ENCODE peak calls at places on chromosomes 2 and 18, in seven cellular contexts. One of them, this sample, is unnamed.

GRCh38 chr2:47905454-47906260 is 641 bp downstream of the FBXO11 start:
- DNase-seq in HCT116: no peak
- DNase-seq in K562: peak
- DNase-seq in HepG2: no peak
- DNase-seq in GM12878: no peak
- DNase-seq in H1: no peak
- DNase-seq in SK-N-SH: peak
- DNase-seq in this sample: peak

GRCh38 chr2:201139836-201140599 is 24.1 kb downstream of the CFLAR start:
- DNase-seq in SK-N-SH: no peak
- DNase-seq in K562: no peak
- DNase-seq in GM12878: no peak
- DNase-seq in HCT116: no peak
- DNase-seq in HepG2: no peak
- DNase-seq in H1: no peak
- DNase-seq in this sample: no peak

GRCh38 chr2:30185175-30185574 is 38.4 kb downstream of the YPEL5 start:
- DNase-seq in GM12878: no peak
- DNase-seq in K562: no peak
- DNase-seq in SK-N-SH: no peak
- DNase-seq in H1: no peak
- DNase-seq in HCT116: no peak
- DNase-seq in HepG2: peak
- DNase-seq in this sample: no peak

GRCh38 chr18:22084547-22084946 is 84.8 kb upstream of the GATA6 start:
- DNase-seq in SK-N-SH: no peak
- DNase-seq in HepG2: peak
- DNase-seq in K562: no peak
- DNase-seq in GM12878: no peak
- DNase-seq in H1: no peak
- DNase-seq in HCT116: no peak
- DNase-seq in this sample: no peak

GRCh38 chr2:31411771-31412170 is 2.8 kb downstream of the XDH start:
- DNase-seq in GM12878: no peak
- DNase-seq in HepG2: no peak
- DNase-seq in K562: no peak
- DNase-seq in SK-N-SH: no peak
- DNase-seq in HCT116: no peak
- DNase-seq in H1: no peak
- DNase-seq in this sample: no peak

GRCh38 chr2:217527586-217528202 is 475.1 kb downstream of the TNS1 start:
- DNase-seq in HCT116: no peak
- DNase-seq in SK-N-SH: no peak
- DNase-seq in K562: no peak
- DNase-seq in GM12878: no peak
- DNase-seq in HepG2: no peak
- DNase-seq in H1: no peak
- DNase-seq in this sample: no peak

GRCh38 chr2:21382980-21383520 is 259.3 kb downstream of the TDRD15 start:
- DNase-seq in HCT116: no peak
- DNase-seq in K562: no peak
- DNase-seq in SK-N-SH: no peak
- DNase-seq in H1: no peak
- DNase-seq in GM12878: no peak
- DNase-seq in HepG2: no peak
- DNase-seq in this sample: no peak

GRCh38 chr18:58863539-58864145 is 1.0 kb upstream of the ZNF532 start:
- DNase-seq in H1: no peak
- DNase-seq in K562: no peak
- DNase-seq in SK-N-SH: peak
- DNase-seq in HepG2: no peak
- DNase-seq in HCT116: no peak
- DNase-seq in GM12878: no peak
- DNase-seq in this sample: peak

GRCh38 chr2:180707867-180708205 is 272.6 kb upstream of the UBE2E3 start:
- DNase-seq in GM12878: no peak
- DNase-seq in HepG2: peak
- DNase-seq in H1: no peak
- DNase-seq in HCT116: peak
- DNase-seq in K562: no peak
- DNase-seq in SK-N-SH: no peak
- DNase-seq in this sample: no peak

GRCh38 chr2:7612969-7613368 is 695.8 kb downstream of the RNF144A start:
- DNase-seq in HCT116: no peak
- DNase-seq in HepG2: peak
- DNase-seq in H1: no peak
- DNase-seq in K562: no peak
- DNase-seq in SK-N-SH: no peak
- DNase-seq in GM12878: no peak
- DNase-seq in this sample: no peak

GRCh38 chr2:217766356-217766755 is 236.4 kb downstream of the TNS1 start:
- DNase-seq in H1: no peak
- DNase-seq in GM12878: no peak
- DNase-seq in HepG2: no peak
- DNase-seq in SK-N-SH: no peak
- DNase-seq in HCT116: no peak
- DNase-seq in K562: no peak
- DNase-seq in this sample: no peak

GRCh38 chr2:65626831-65627230 is 194.4 kb upstream of the SPRED2 start:
- DNase-seq in H1: no peak
- DNase-seq in HCT116: no peak
- DNase-seq in GM12878: no peak
- DNase-seq in K562: no peak
- DNase-seq in HepG2: no peak
- DNase-seq in SK-N-SH: no peak
- DNase-seq in this sample: no peak

GRCh38 chr2:53131416-53131815 is 636.2 kb upstream of the CHAC2 start:
- DNase-seq in SK-N-SH: no peak
- DNase-seq in H1: no peak
- DNase-seq in GM12878: no peak
- DNase-seq in K562: no peak
- DNase-seq in HepG2: no peak
- DNase-seq in HCT116: peak
- DNase-seq in this sample: no peak

GRCh38 chr2:48508461-48509124 is 21.4 kb upstream of the STON1 start:
- DNase-seq in HepG2: peak
- DNase-seq in GM12878: no peak
- DNase-seq in SK-N-SH: no peak
- DNase-seq in HCT116: no peak
- DNase-seq in H1: peak
- DNase-seq in K562: peak
- DNase-seq in this sample: no peak

GRCh38 chr2:96949701-96950350 is 36.6 kb downstream of the FAM178B start:
- DNase-seq in GM12878: no peak
- DNase-seq in SK-N-SH: no peak
- DNase-seq in H1: no peak
- DNase-seq in K562: no peak
- DNase-seq in HepG2: no peak
- DNase-seq in HCT116: no peak
- DNase-seq in this sample: no peak

GRCh38 chr2:126792993-126793392 is 105.7 kb upstream of the TEX51 start:
- DNase-seq in GM12878: no peak
- DNase-seq in K562: no peak
- DNase-seq in HepG2: no peak
- DNase-seq in HCT116: no peak
- DNase-seq in H1: no peak
- DNase-seq in SK-N-SH: no peak
- DNase-seq in this sample: no peak

GRCh38 chr2:237421542-237422047 is 7.6 kb upstream of the COL6A3 start:
- DNase-seq in H1: peak
- DNase-seq in HCT116: peak
- DNase-seq in GM12878: no peak
- DNase-seq in SK-N-SH: peak
- DNase-seq in HepG2: peak
- DNase-seq in K562: peak
- DNase-seq in this sample: peak

GRCh38 chr2:147026664-147027278 is 818.1 kb upstream of the ACVR2A start:
- DNase-seq in HCT116: no peak
- DNase-seq in SK-N-SH: no peak
- DNase-seq in GM12878: no peak
- DNase-seq in K562: no peak
- DNase-seq in HepG2: no peak
- DNase-seq in H1: no peak
- DNase-seq in this sample: no peak

GRCh38 chr2:177599072-177599688 is 206.6 kb downstream of the AGPS start:
- DNase-seq in HCT116: no peak
- DNase-seq in HepG2: peak
- DNase-seq in H1: no peak
- DNase-seq in SK-N-SH: no peak
- DNase-seq in K562: no peak
- DNase-seq in GM12878: no peak
- DNase-seq in this sample: no peak

GRCh38 chr2:177599956-177600355 is 207.4 kb downstream of the AGPS start:
- DNase-seq in GM12878: no peak
- DNase-seq in HepG2: peak
- DNase-seq in H1: no peak
- DNase-seq in SK-N-SH: no peak
- DNase-seq in HCT116: no peak
- DNase-seq in K562: no peak
- DNase-seq in this sample: no peak

GRCh38 chr2:177596866-177597265 is 204.3 kb downstream of the AGPS start:
- DNase-seq in GM12878: no peak
- DNase-seq in SK-N-SH: no peak
- DNase-seq in HepG2: no peak
- DNase-seq in K562: no peak
- DNase-seq in HCT116: no peak
- DNase-seq in H1: no peak
- DNase-seq in this sample: no peak

GRCh38 chr2:177597759-177598158 is 205.2 kb downstream of the AGPS start:
- DNase-seq in HepG2: no peak
- DNase-seq in SK-N-SH: peak
- DNase-seq in HCT116: no peak
- DNase-seq in GM12878: no peak
- DNase-seq in H1: no peak
- DNase-seq in K562: no peak
- DNase-seq in this sample: no peak

GRCh38 chr2:177598321-177598922 is 205.8 kb downstream of the AGPS start:
- DNase-seq in K562: no peak
- DNase-seq in HCT116: no peak
- DNase-seq in HepG2: no peak
- DNase-seq in SK-N-SH: peak
- DNase-seq in H1: no peak
- DNase-seq in GM12878: no peak
- DNase-seq in this sample: no peak
- TF ChIP-seq JUND in K562: no peak
- TF ChIP-seq JUND in HCT116: no peak
- TF ChIP-seq JUND in HepG2: no peak
- TF ChIP-seq JUND in SK-N-SH: no peak
- TF ChIP-seq JUND in H1: no peak
- TF ChIP-seq JUND in GM12878: no peak
- TF ChIP-seq JUND in this sample: no peak

GRCh38 chr2:229752970-229753729 is 38.8 kb upstream of the DNER start:
- DNase-seq in K562: no peak
- DNase-seq in GM12878: no peak
- DNase-seq in HepG2: peak
- DNase-seq in HCT116: no peak
- DNase-seq in SK-N-SH: peak
- DNase-seq in H1: no peak
- DNase-seq in this sample: no peak

DNA sequence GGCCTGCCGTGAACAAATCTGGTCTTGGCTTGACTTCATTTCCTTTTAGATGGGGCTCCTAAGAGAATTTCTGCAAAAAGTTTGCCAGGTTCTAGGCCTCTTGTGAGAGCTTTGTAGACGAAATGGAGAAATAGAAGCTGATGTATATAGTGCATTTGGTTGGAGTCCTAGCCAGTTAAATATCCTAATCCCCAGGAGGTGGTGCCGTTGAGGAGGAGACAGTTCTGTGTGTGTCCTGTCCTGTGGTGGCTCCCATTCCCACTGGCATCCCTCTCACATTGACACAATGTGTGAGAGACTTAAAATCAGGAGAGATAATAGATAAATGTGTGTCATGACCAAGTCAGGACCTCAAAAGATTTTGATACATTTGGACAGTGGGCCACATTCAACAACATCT is 34.6 kb upstream of the DNER start:
- DNase-seq in HepG2: no peak
- DNase-seq in GM12878: no peak
- DNase-seq in HCT116: no peak
- DNase-seq in SK-N-SH: no peak
- DNase-seq in H1: no peak
- DNase-seq in K562: no peak
- DNase-seq in this sample: no peak
- TF ChIP-seq JUND in HepG2: no peak
- TF ChIP-seq JUND in GM12878: no peak
- TF ChIP-seq JUND in HCT116: no peak
- TF ChIP-seq JUND in SK-N-SH: no peak
- TF ChIP-seq JUND in H1: no peak
- TF ChIP-seq JUND in K562: no peak
- TF ChIP-seq JUND in this sample: no peak

GRCh38 chr2:11539317-11540147 is 5.7 kb downstream of the GREB1 start:
- DNase-seq in H1: no peak
- DNase-seq in GM12878: no peak
- DNase-seq in K562: no peak
- DNase-seq in HCT116: no peak
- DNase-seq in SK-N-SH: no peak
- DNase-seq in HepG2: peak
- DNase-seq in this sample: peak
- TF ChIP-seq JUND in H1: no peak
- TF ChIP-seq JUND in GM12878: no peak
- TF ChIP-seq JUND in K562: no peak
- TF ChIP-seq JUND in HCT116: no peak
- TF ChIP-seq JUND in SK-N-SH: no peak
- TF ChIP-seq JUND in HepG2: no peak
- TF ChIP-seq JUND in this sample: peak

DNA sequence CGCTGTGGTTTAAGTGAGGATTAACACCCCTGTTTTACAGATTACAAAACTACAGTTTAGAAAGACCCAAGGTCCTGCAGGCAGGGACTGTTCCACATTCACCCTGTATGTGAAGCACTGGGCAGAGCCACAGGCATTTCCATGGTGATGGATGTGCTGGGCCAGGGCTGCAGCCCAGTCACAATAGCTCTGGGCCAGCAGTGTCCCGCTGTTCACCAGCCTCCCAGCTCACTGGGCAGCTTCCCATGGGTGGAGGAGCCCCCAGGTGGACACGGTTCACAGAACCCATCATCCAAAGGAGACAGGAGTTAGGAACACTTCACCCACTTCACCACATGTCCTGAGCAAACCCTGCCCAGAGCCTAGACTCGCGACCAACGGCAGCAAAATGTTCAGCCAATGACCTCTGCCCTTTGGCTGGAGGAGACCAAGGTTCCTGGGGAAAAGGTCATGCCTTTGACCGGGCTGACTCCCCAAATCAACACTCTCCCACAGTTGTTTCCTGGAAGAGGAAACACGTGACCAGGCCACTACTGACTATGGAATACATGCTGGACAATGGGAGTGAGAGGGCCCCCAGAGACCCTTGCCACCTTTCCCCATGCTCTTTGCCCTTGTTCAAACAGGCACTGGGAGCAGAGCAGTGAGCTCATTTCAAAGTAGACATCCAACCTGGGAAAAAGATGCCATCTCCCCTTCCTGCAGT is 28.0 kb upstream of the SLC35F6 start:
- DNase-seq in HCT116: no peak
- DNase-seq in SK-N-SH: peak
- DNase-seq in H1: no peak
- DNase-seq in GM12878: no peak
- DNase-seq in K562: no peak
- DNase-seq in HepG2: peak
- DNase-seq in this sample: no peak
- TF ChIP-seq JUND in HCT116: no peak
- TF ChIP-seq JUND in SK-N-SH: no peak
- TF ChIP-seq JUND in H1: no peak
- TF ChIP-seq JUND in GM12878: no peak
- TF ChIP-seq JUND in K562: no peak
- TF ChIP-seq JUND in HepG2: no peak
- TF ChIP-seq JUND in this sample: no peak

GRCh38 chr2:83582589-83582988 is 876.5 kb downstream of the SUCLG1 start:
- DNase-seq in SK-N-SH: no peak
- DNase-seq in K562: no peak
- DNase-seq in H1: no peak
- DNase-seq in HCT116: no peak
- DNase-seq in HepG2: no peak
- DNase-seq in GM12878: no peak
- DNase-seq in this sample: no peak
- TF ChIP-seq JUND in SK-N-SH: no peak
- TF ChIP-seq JUND in K562: no peak
- TF ChIP-seq JUND in H1: no peak
- TF ChIP-seq JUND in HCT116: no peak
- TF ChIP-seq JUND in HepG2: no peak
- TF ChIP-seq JUND in GM12878: no peak
- TF ChIP-seq JUND in this sample: no peak

This sample was measured in T47D.